ENCODE peak calls at places on chromosomes 16 and 17, in six cellular contexts. I is astrocyte of the cerebellum, X is body of pancreas, A is AG09319, S is neuronal stem cell, L is left lung. B is an unnamed sample.

GRCh38 chr16:17177968-17178880 is 292.5 kb downstream of the XYLT1 start:
- DNase-seq in A (no peak), L (no peak), S (no peak), X (no peak), I (no peak), B (no peak)

GRCh38 chr17:77019955-77020379 is 120.8 kb upstream of the SEC14L1 start:
- DNase-seq in S (no peak), I (no peak), X (no peak), L (no peak), A (no peak), B (no peak)

GRCh38 chr16:46790599-46791270 is 40.2 kb downstream of the C16orf87 start:
- DNase-seq in S (no peak), X (no peak), A (no peak), I (no peak), L (no peak), B (no peak)

GRCh38 chr16:14098081-14098480 is 27.0 kb downstream of the MRTFB start:
- DNase-seq in A (no peak), S (no peak), X (no peak), I (peak), L (no peak), B (no peak)

GRCh38 chr17:67602974-67603373 is 114.8 kb upstream of the NOL11 start:
- DNase-seq in I (peak), S (peak), L (no peak), A (no peak), X (peak), B (peak)

GRCh38 chr17:73956595-73957465 is 246.6 kb upstream of the RPL38 start:
- DNase-seq in L (peak), X (peak), S (peak), I (no peak), A (no peak), B (no peak)

GRCh38 chr16:88333645-88334516 is 48.9 kb upstream of the ZNF469 start:
- DNase-seq in A (no peak), X (no peak), S (no peak), I (no peak), L (no peak), B (no peak)

GRCh38 chr16:55120408-55120807 is 189.7 kb downstream of the IRX5 start:
- DNase-seq in S (no peak), X (no peak), I (no peak), L (no peak), A (peak), B (no peak)

GRCh38 chr16:50947826-50948225 is 203.2 kb downstream of the SALL1 start:
- DNase-seq in S (no peak), L (no peak), X (no peak), A (no peak), I (no peak), B (no peak)

GRCh38 chr17:21282231-21282630 is 2.3 kb upstream of the MAP2K3 start:
- DNase-seq in X (no peak), A (peak), I (peak), S (no peak), L (no peak), B (no peak)

GRCh38 chr17:39642675-39643074 is 5.7 kb downstream of the STARD3 start:
- DNase-seq in X (no peak), I (no peak), A (no peak), L (no peak), S (no peak), B (no peak)

GRCh38 chr17:18994626-18995025 is 9.9 kb downstream of the FAM83G start:
- DNase-seq in L (no peak), A (no peak), S (no peak), I (no peak), X (no peak), B (no peak)

GRCh38 chr16:60346256-60346655 is 1612.1 kb upstream of the GOT2 start:
- DNase-seq in L (no peak), X (no peak), A (no peak), S (no peak), I (no peak), B (no peak)

GRCh38 chr17:44197980-44198720 is 1.5 kb downstream of the ATXN7L3 start:
- DNase-seq in X (no peak), S (no peak), A (no peak), L (no peak), I (no peak), B (no peak)

GRCh38 chr17:43360376-43360738 is 38.4 kb upstream of the ARL4D start:
- DNase-seq in S (no peak), X (peak), I (peak), A (peak), L (no peak), B (no peak)

GRCh38 chr16:58515871-58516767 is 802 bp downstream of the SETD6 start:
- DNase-seq in I (no peak), S (no peak), A (no peak), X (peak), L (peak), B (no peak)

GRCh38 chr17:7570351-7570750 is 8.6 kb downstream of the SENP3 start:
- DNase-seq in X (no peak), L (no peak), S (no peak), A (no peak), I (no peak), B (no peak)

GRCh38 chr17:35241520-35241919 is 1.4 kb upstream of the SLFN5 start:
- DNase-seq in S (no peak), I (no peak), X (peak), A (no peak), L (no peak), B (no peak)

GRCh38 chr17:28727727-28728363 is 743 bp upstream of the NEK8 start:
- DNase-seq in X (peak), S (peak), A (no peak), L (peak), I (no peak), B (peak)

GRCh38 chr17:49576906-49577650 is 1.4 kb downstream of the NXPH3 start:
- DNase-seq in A (no peak), I (no peak), X (no peak), L (no peak), S (no peak), B (no peak)

GRCh38 chr17:8109669-8110455 is 8.5 kb downstream of the ALOXE3 start:
- DNase-seq in A (no peak), L (peak), I (no peak), S (peak), X (peak), B (no peak)

GRCh38 chr17:72775237-72775636 is 317.3 kb downstream of the SLC39A11 start:
- DNase-seq in I (no peak), X (no peak), S (no peak), L (no peak), A (no peak), B (no peak)

GRCh38 chr16:31128711-31129567 is 6.6 kb downstream of the PRSS8 start:
- DNase-seq in A (no peak), I (no peak), L (peak), S (no peak), X (peak), B (no peak)

GRCh38 chr17:15377200-15377599 is 35.8 kb upstream of the TEKT3 start:
- DNase-seq in S (no peak), A (no peak), X (no peak), L (no peak), I (peak), B (no peak)

GRCh38 chr17:58020401-58020800 is 13.4 kb upstream of the SRSF1 start:
- DNase-seq in I (no peak), A (no peak), L (no peak), S (no peak), X (no peak), B (no peak)

GRCh38 chr17:4557626-4558310 is 2.6 kb upstream of the MYBBP1A start:
- DNase-seq in S (no peak), L (no peak), X (no peak), I (no peak), A (no peak), B (no peak)

GRCh38 chr17:19757536-19758180 is 9.6 kb upstream of the ALDH3A1 start:
- DNase-seq in S (no peak), I (no peak), X (no peak), L (no peak), A (no peak), B (peak)

GRCh38 chr17:62809656-62810055 is 1.5 kb upstream of the MARCHF10 start:
- DNase-seq in A (no peak), S (no peak), I (no peak), L (no peak), X (no peak), B (no peak)

GRCh38 chr16:23207485-23207884 is 24.9 kb downstream of the SCNN1G start:
- DNase-seq in L (no peak), S (no peak), I (no peak), X (no peak), A (no peak), B (no peak)

GRCh38 chr17:33750943-33751701 is 458.0 kb upstream of the ASIC2 start:
- DNase-seq in I (peak), A (peak), S (peak), L (peak), X (peak), B (no peak)

GRCh38 chr16:77424841-77425604 is 9.8 kb downstream of the ADAMTS18 start:
- DNase-seq in L (no peak), X (no peak), A (no peak), I (peak), S (peak), B (no peak)

GRCh38 chr16:23504076-23504452 is 6.2 kb downstream of the GGA2 start:
- DNase-seq in S (no peak), L (peak), A (no peak), X (peak), I (peak), B (no peak)

GRCh38 chr16:87335306-87335967 is 18.2 kb upstream of the C16orf95 start:
- DNase-seq in A (no peak), X (no peak), I (no peak), L (no peak), S (no peak), B (no peak)

B was measured in RWPE2.